ENCODE peak calls at places on chromosome 19, in six cellular contexts. One of them, this sample, is unnamed.

GRCh38 chr19:42111384-42111783 is 20.9 kb downstream of the POU2F2 start:
- DNase-seq in heart right ventricle: no peak
- DNase-seq in EL: peak
- DNase-seq in brain microvascular endothelial cell: peak
- DNase-seq in NCI-H774: no peak
- DNase-seq in neural progenitor cell: no peak
- DNase-seq in this sample: no peak

GRCh38 chr19:2962018-2962670 is 15.2 kb upstream of the TLE6 start:
- DNase-seq in brain microvascular endothelial cell: peak
- DNase-seq in heart right ventricle: peak
- DNase-seq in NCI-H774: peak
- DNase-seq in neural progenitor cell: peak
- DNase-seq in EL: peak
- DNase-seq in this sample: peak

GRCh38 chr19:14916848-14917247 is 24.4 kb upstream of the OR7C2 start:
- DNase-seq in brain microvascular endothelial cell: no peak
- DNase-seq in NCI-H774: no peak
- DNase-seq in heart right ventricle: no peak
- DNase-seq in neural progenitor cell: no peak
- DNase-seq in EL: no peak
- DNase-seq in this sample: no peak

GRCh38 chr19:1254081-1254527 is 5.7 kb downstream of the MIDN start:
- DNase-seq in heart right ventricle: no peak
- DNase-seq in EL: no peak
- DNase-seq in neural progenitor cell: no peak
- DNase-seq in NCI-H774: no peak
- DNase-seq in brain microvascular endothelial cell: no peak
- DNase-seq in this sample: no peak

GRCh38 chr19:38141108-38141507 is 82.9 kb downstream of the DPF1 start:
- DNase-seq in neural progenitor cell: no peak
- DNase-seq in heart right ventricle: no peak
- DNase-seq in EL: no peak
- DNase-seq in NCI-H774: no peak
- DNase-seq in brain microvascular endothelial cell: no peak
- DNase-seq in this sample: no peak

GRCh38 chr19:14156971-14157717 is 20.8 kb upstream of the ASF1B start:
- DNase-seq in heart right ventricle: no peak
- DNase-seq in EL: no peak
- DNase-seq in brain microvascular endothelial cell: no peak
- DNase-seq in neural progenitor cell: no peak
- DNase-seq in NCI-H774: no peak
- DNase-seq in this sample: peak

GRCh38 chr19:16829822-16830289 is 658 bp downstream of the SIN3B start:
- DNase-seq in neural progenitor cell: no peak
- DNase-seq in brain microvascular endothelial cell: no peak
- DNase-seq in heart right ventricle: no peak
- DNase-seq in EL: no peak
- DNase-seq in NCI-H774: no peak
- DNase-seq in this sample: no peak

GRCh38 chr19:1084024-1084868 is 10.9 kb downstream of the POLR2E start:
- DNase-seq in heart right ventricle: no peak
- DNase-seq in EL: no peak
- DNase-seq in neural progenitor cell: no peak
- DNase-seq in brain microvascular endothelial cell: no peak
- DNase-seq in NCI-H774: no peak
- DNase-seq in this sample: no peak

GRCh38 chr19:29923653-29924052 is 18.4 kb upstream of the URI1 start:
- DNase-seq in heart right ventricle: no peak
- DNase-seq in brain microvascular endothelial cell: no peak
- DNase-seq in EL: no peak
- DNase-seq in neural progenitor cell: no peak
- DNase-seq in NCI-H774: no peak
- DNase-seq in this sample: no peak

GRCh38 chr19:29624489-29625210 is 18.6 kb downstream of the POP4 start:
- DNase-seq in heart right ventricle: no peak
- DNase-seq in neural progenitor cell: no peak
- DNase-seq in EL: no peak
- DNase-seq in brain microvascular endothelial cell: no peak
- DNase-seq in NCI-H774: no peak
- DNase-seq in this sample: no peak

GRCh38 chr19:48603449-48603848 is 3.1 kb upstream of the SPACA4 start:
- DNase-seq in brain microvascular endothelial cell: no peak
- DNase-seq in NCI-H774: no peak
- DNase-seq in neural progenitor cell: no peak
- DNase-seq in heart right ventricle: no peak
- DNase-seq in EL: no peak
- DNase-seq in this sample: no peak

GRCh38 chr19:35618857-35619256 is 6.3 kb downstream of the HAUS5 start:
- DNase-seq in EL: no peak
- DNase-seq in brain microvascular endothelial cell: no peak
- DNase-seq in heart right ventricle: no peak
- DNase-seq in NCI-H774: no peak
- DNase-seq in neural progenitor cell: no peak
- DNase-seq in this sample: no peak

GRCh38 chr19:57947088-57947418 is 453 bp downstream of the ZNF256 start:
- DNase-seq in heart right ventricle: no peak
- DNase-seq in EL: peak
- DNase-seq in neural progenitor cell: no peak
- DNase-seq in brain microvascular endothelial cell: no peak
- DNase-seq in NCI-H774: no peak
- DNase-seq in this sample: no peak